ENCODE peak calls at places on chromosomes 12 and 14, in four cellular contexts. One of them, this sample, is unnamed.

GRCh38 chr12:106582661-106583577 is at the start of gene RFX4:
- DNase-seq in activated CD4-positive, alpha-beta T cell treated with anti-CD3 and anti-CD28 coated beads for 1 hour: no peak
- DNase-seq in CD4-positive, alpha-beta memory T cell: no peak
- DNase-seq in H54: no peak
- DNase-seq in this sample: peak

GRCh38 chr14:31692376-31692781 is 131.2 kb downstream of the NUBPL start:
- DNase-seq in activated CD4-positive, alpha-beta T cell treated with anti-CD3 and anti-CD28 coated beads for 1 hour: no peak
- DNase-seq in CD4-positive, alpha-beta memory T cell: no peak
- DNase-seq in H54: no peak
- DNase-seq in this sample: no peak

GRCh38 chr12:13853471-13853870 is 127.9 kb downstream of the GRIN2B start:
- DNase-seq in activated CD4-positive, alpha-beta T cell treated with anti-CD3 and anti-CD28 coated beads for 1 hour: no peak
- DNase-seq in CD4-positive, alpha-beta memory T cell: no peak
- DNase-seq in H54: no peak
- DNase-seq in this sample: no peak

GRCh38 chr14:82047777-82048470 is 514.3 kb upstream of the SEL1L start:
- DNase-seq in activated CD4-positive, alpha-beta T cell treated with anti-CD3 and anti-CD28 coated beads for 1 hour: no peak
- DNase-seq in CD4-positive, alpha-beta memory T cell: no peak
- DNase-seq in H54: no peak
- DNase-seq in this sample: no peak

GRCh38 chr12:54337854-54338650 is 13.1 kb downstream of the COPZ1 start:
- DNase-seq in activated CD4-positive, alpha-beta T cell treated with anti-CD3 and anti-CD28 coated beads for 1 hour: no peak
- DNase-seq in CD4-positive, alpha-beta memory T cell: no peak
- DNase-seq in H54: no peak
- DNase-seq in this sample: no peak

GRCh38 chr14:58987601-58988000 is 200.9 kb upstream of the DAAM1 start:
- DNase-seq in activated CD4-positive, alpha-beta T cell treated with anti-CD3 and anti-CD28 coated beads for 1 hour: no peak
- DNase-seq in CD4-positive, alpha-beta memory T cell: no peak
- DNase-seq in H54: no peak
- DNase-seq in this sample: no peak

GRCh38 chr14:44895716-44896115 is 66.0 kb downstream of the KLHL28 start:
- DNase-seq in activated CD4-positive, alpha-beta T cell treated with anti-CD3 and anti-CD28 coated beads for 1 hour: no peak
- DNase-seq in CD4-positive, alpha-beta memory T cell: no peak
- DNase-seq in H54: peak
- DNase-seq in this sample: no peak

GRCh38 chr12:25585662-25586061 is 32.6 kb upstream of the LMNTD1 start:
- DNase-seq in activated CD4-positive, alpha-beta T cell treated with anti-CD3 and anti-CD28 coated beads for 1 hour: no peak
- DNase-seq in CD4-positive, alpha-beta memory T cell: no peak
- DNase-seq in H54: no peak
- DNase-seq in this sample: no peak

GRCh38 chr14:94685166-94685581 is 73.0 kb downstream of the SERPINA3 start:
- DNase-seq in activated CD4-positive, alpha-beta T cell treated with anti-CD3 and anti-CD28 coated beads for 1 hour: no peak
- DNase-seq in CD4-positive, alpha-beta memory T cell: no peak
- DNase-seq in H54: no peak
- DNase-seq in this sample: no peak

GRCh38 chr14:37864861-37865718 is 269.7 kb downstream of the TTC6 start:
- DNase-seq in activated CD4-positive, alpha-beta T cell treated with anti-CD3 and anti-CD28 coated beads for 1 hour: no peak
- DNase-seq in CD4-positive, alpha-beta memory T cell: no peak
- DNase-seq in H54: no peak
- DNase-seq in this sample: no peak

GRCh38 chr12:100574262-100575074 is 984 bp downstream of the GAS2L3 start:
- DNase-seq in activated CD4-positive, alpha-beta T cell treated with anti-CD3 and anti-CD28 coated beads for 1 hour: no peak
- DNase-seq in CD4-positive, alpha-beta memory T cell: no peak
- DNase-seq in H54: no peak
- DNase-seq in this sample: no peak

GRCh38 chr12:107650977-107651376 is 34.6 kb upstream of the PWP1 start:
- DNase-seq in activated CD4-positive, alpha-beta T cell treated with anti-CD3 and anti-CD28 coated beads for 1 hour: no peak
- DNase-seq in CD4-positive, alpha-beta memory T cell: no peak
- DNase-seq in H54: no peak
- DNase-seq in this sample: no peak

GRCh38 chr12:104478396-104479140 is 21.8 kb downstream of the CHST11 start:
- DNase-seq in activated CD4-positive, alpha-beta T cell treated with anti-CD3 and anti-CD28 coated beads for 1 hour: no peak
- DNase-seq in CD4-positive, alpha-beta memory T cell: peak
- DNase-seq in H54: no peak
- DNase-seq in this sample: no peak

GRCh38 chr14:32625211-32625610 is 296.1 kb downstream of the AKAP6 start:
- DNase-seq in activated CD4-positive, alpha-beta T cell treated with anti-CD3 and anti-CD28 coated beads for 1 hour: no peak
- DNase-seq in CD4-positive, alpha-beta memory T cell: no peak
- DNase-seq in H54: no peak
- DNase-seq in this sample: no peak

GRCh38 chr12:27142102-27142721 is 59.8 kb upstream of the C12orf71 start:
- DNase-seq in activated CD4-positive, alpha-beta T cell treated with anti-CD3 and anti-CD28 coated beads for 1 hour: no peak
- DNase-seq in CD4-positive, alpha-beta memory T cell: peak
- DNase-seq in H54: peak
- DNase-seq in this sample: peak

GRCh38 chr12:21073822-21074460 is 57.1 kb upstream of the SLCO1B1 start:
- DNase-seq in activated CD4-positive, alpha-beta T cell treated with anti-CD3 and anti-CD28 coated beads for 1 hour: no peak
- DNase-seq in CD4-positive, alpha-beta memory T cell: no peak
- DNase-seq in H54: peak
- DNase-seq in this sample: no peak

GRCh38 chr12:114000861-114001260 is 34.7 kb upstream of the RBM19 start:
- DNase-seq in activated CD4-positive, alpha-beta T cell treated with anti-CD3 and anti-CD28 coated beads for 1 hour: no peak
- DNase-seq in CD4-positive, alpha-beta memory T cell: no peak
- DNase-seq in H54: no peak
- DNase-seq in this sample: no peak

GRCh38 chr12:111636209-111636928 is 37.3 kb upstream of the ATXN2 start:
- DNase-seq in activated CD4-positive, alpha-beta T cell treated with anti-CD3 and anti-CD28 coated beads for 1 hour: no peak
- DNase-seq in CD4-positive, alpha-beta memory T cell: no peak
- DNase-seq in H54: no peak
- DNase-seq in this sample: no peak

GRCh38 chr12:109440851-109441490 is 36.1 kb downstream of the KCTD10 start:
- DNase-seq in activated CD4-positive, alpha-beta T cell treated with anti-CD3 and anti-CD28 coated beads for 1 hour: no peak
- DNase-seq in CD4-positive, alpha-beta memory T cell: no peak
- DNase-seq in H54: no peak
- DNase-seq in this sample: peak

GRCh38 chr14:51071851-51072250 is 23.1 kb downstream of the TRIM9 start:
- DNase-seq in activated CD4-positive, alpha-beta T cell treated with anti-CD3 and anti-CD28 coated beads for 1 hour: no peak
- DNase-seq in CD4-positive, alpha-beta memory T cell: no peak
- DNase-seq in H54: no peak
- DNase-seq in this sample: no peak

GRCh38 chr14:32542507-32542906 is 213.4 kb downstream of the AKAP6 start:
- DNase-seq in activated CD4-positive, alpha-beta T cell treated with anti-CD3 and anti-CD28 coated beads for 1 hour: no peak
- DNase-seq in CD4-positive, alpha-beta memory T cell: no peak
- DNase-seq in H54: no peak
- DNase-seq in this sample: no peak

GRCh38 chr12:62008703-62009102 is 251.5 kb upstream of the USP15 start:
- DNase-seq in activated CD4-positive, alpha-beta T cell treated with anti-CD3 and anti-CD28 coated beads for 1 hour: no peak
- DNase-seq in CD4-positive, alpha-beta memory T cell: no peak
- DNase-seq in H54: no peak
- DNase-seq in this sample: no peak

GRCh38 chr12:123444396-123445026 is 8.0 kb upstream of the RILPL2 start:
- DNase-seq in activated CD4-positive, alpha-beta T cell treated with anti-CD3 and anti-CD28 coated beads for 1 hour: no peak
- DNase-seq in CD4-positive, alpha-beta memory T cell: no peak
- DNase-seq in H54: no peak
- DNase-seq in this sample: no peak

GRCh38 chr12:123267991-123268843 is 3.4 kb downstream of the CDK2AP1 start:
- DNase-seq in activated CD4-positive, alpha-beta T cell treated with anti-CD3 and anti-CD28 coated beads for 1 hour: no peak
- DNase-seq in CD4-positive, alpha-beta memory T cell: no peak
- DNase-seq in H54: no peak
- DNase-seq in this sample: no peak

GRCh38 chr12:107066686-107067085 is 26.7 kb downstream of the CRY1 start:
- DNase-seq in activated CD4-positive, alpha-beta T cell treated with anti-CD3 and anti-CD28 coated beads for 1 hour: no peak
- DNase-seq in CD4-positive, alpha-beta memory T cell: no peak
- DNase-seq in H54: no peak
- DNase-seq in this sample: no peak

This sample was measured in NCI-H748 treated with DMSO at 0.1 percent for 48 hours.